ENCODE peak calls at places on chromosomes 3 and 15, in eight cellular contexts. R is activated CD4-positive, alpha-beta T cell treated with anti-CD3 and anti-CD28 coated beads, Interleukin-2, amount 10 ng/mL, durations not matched to agents 7 days and 5 days; K is GM10248; A is NCI-H69; P is SW480; Y is NCI-H1694; Z is stimulated activated CD4-positive, alpha-beta T cell treated with anti-CD3 and anti-CD28 coated beads, Interleukin-4, amount 100 ng/mL, for 48 hours; N is ecto neural progenitor cell. B is an unnamed sample.

GRCh38 chr3:113600418-113601185 is 68.2 kb downstream of the SIDT1 start:
- DNase-seq in R (no peak), K (no peak), A (no peak), P (no peak), Y (no peak), Z (no peak), N (no peak), B (no peak)

GRCh38 chr3:192827863-192828594 is 89.6 kb downstream of the MB21D2 start:
- DNase-seq in R (no peak), K (no peak), A (no peak), P (no peak), Y (no peak), Z (no peak), N (no peak), B (no peak)

GRCh38 chr15:74174966-74175270 is 1.4 kb downstream of the ISLR start:
- DNase-seq in R (no peak), K (no peak), A (no peak), P (no peak), Y (no peak), Z (no peak), N (no peak), B (no peak)

GRCh38 chr3:129305592-129306091 is 27.0 kb downstream of the HMCES start:
- DNase-seq in R (no peak), K (peak; percentile 67), A (peak; percentile 97), P (no peak), Y (no peak), Z (no peak), N (peak; percentile 95), B (no peak)

GRCh38 chr15:98795980-98796379 is 147.6 kb downstream of the IGF1R start:
- DNase-seq in R (no peak), K (no peak), A (no peak), P (no peak), Y (no peak), Z (no peak), N (no peak), B (no peak)

GRCh38 chr3:128320551-128321340 is 145.9 kb downstream of the DNAJB8 start:
- DNase-seq in R (no peak), K (no peak), A (peak; percentile 71), P (no peak), Y (no peak), Z (no peak), N (peak; percentile 32), B (no peak)

GRCh38 chr15:63600646-63601025 is 3.4 kb downstream of the FBXL22 start:
- DNase-seq in R (peak; percentile 89), K (peak; percentile 91), A (peak; percentile 99), P (peak; percentile 86), Y (peak; percentile 62), Z (peak; percentile 86), N (peak; percentile 83), B (peak; percentile 97)

GRCh38 chr3:152203677-152204076 is 65.1 kb upstream of the MBNL1 start:
- DNase-seq in R (no peak), K (no peak), A (no peak), P (no peak), Y (no peak), Z (no peak), N (no peak), B (no peak)

B was measured in DMS53.